ENCODE peak calls at places on chromosomes 6 and 20, in five cellular contexts. A, Z, U, C and R are unnamed samples.

GRCh38 chr6:99885051-99885450 is 109.0 kb downstream of the MCHR2 start:
- DNase-seq in U (no peak), C (no peak), Z (no peak), A (no peak), R (no peak)

GRCh38 chr20:3741846-3742458 is 9.5 kb downstream of the HSPA12B start:
- DNase-seq in U (no peak), Z (no peak), C (no peak), A (no peak), R (peak)

GRCh38 chr6:31701666-31702420 is 1.3 kb downstream of the ABHD16A start:
- DNase-seq in A (no peak), Z (no peak), U (peak), C (no peak), R (no peak)

GRCh38 chr6:57190140-57190539 is 18.0 kb downstream of the BAG2 start:
- DNase-seq in U (peak), A (no peak), Z (no peak), C (no peak), R (no peak)

GRCh38 chr6:90237350-90237990 is 59.2 kb downstream of the BACH2 start:
- DNase-seq in Z (no peak), U (no peak), C (no peak), A (no peak), R (no peak)

GRCh38 chr6:21769405-21769851 is 175.9 kb downstream of the SOX4 start:
- DNase-seq in A (peak), C (no peak), Z (no peak), U (peak), R (no peak)

GRCh38 chr6:108115598-108116058 is 41.1 kb upstream of the OSTM1 start:
- DNase-seq in Z (no peak), C (no peak), A (no peak), U (peak), R (peak)

GRCh38 chr20:19453781-19454310 is 241.4 kb downstream of the SLC24A3 start:
- DNase-seq in U (no peak), A (no peak), Z (no peak), C (no peak), R (no peak)

GRCh38 chr20:358891-359555 is 12.1 kb downstream of the NRSN2 start:
- DNase-seq in A (no peak), U (no peak), Z (no peak), C (no peak), R (no peak)

GRCh38 chr6:12882761-12883290 is 166.3 kb downstream of the PHACTR1 start:
- DNase-seq in A (no peak), C (no peak), U (no peak), Z (no peak), R (no peak)

GRCh38 chr6:27617046-27617687 is 144.3 kb upstream of the ZNF184 start:
- DNase-seq in Z (no peak), A (no peak), C (no peak), U (peak), R (no peak)

GRCh38 chr6:26162399-26162798 is 75.2 kb downstream of the HFE start:
- DNase-seq in U (no peak), A (no peak), C (no peak), Z (no peak), R (no peak)

GRCh38 chr6:68427630-68428029 is 207.5 kb upstream of the ADGRB3 start:
- DNase-seq in C (no peak), Z (no peak), A (no peak), U (no peak), R (no peak)

GRCh38 chr6:71289039-71289801 is 609 bp downstream of the OGFRL1 start:
- DNase-seq in A (peak), Z (no peak), C (no peak), U (peak), R (peak)

GRCh38 chr20:43372051-43372450 is 85.6 kb upstream of the SRSF6 start:
- DNase-seq in U (peak), C (no peak), A (no peak), Z (no peak), R (no peak)

GRCh38 chr6:16157909-16158308 is 29.0 kb downstream of the MYLIP start:
- DNase-seq in A (peak), C (no peak), Z (no peak), U (no peak), R (no peak)

GRCh38 chr6:163694988-163695942 is 280.7 kb downstream of the QKI start:
- DNase-seq in U (no peak), Z (no peak), C (no peak), A (no peak), R (no peak)

GRCh38 chr6:40990301-40990700 is 48.7 kb downstream of the UNC5CL start:
- DNase-seq in A (no peak), C (no peak), Z (no peak), U (no peak), R (no peak)
- TF ChIP-seq CTCF in A (no peak), C (no peak), Z (no peak), U (no peak), R (no peak)

GRCh38 chr20:25247666-25248500 is at the start of gene PYGB:
- DNase-seq in A (peak), Z (peak), U (peak), C (peak), R (peak)
- TF ChIP-seq CTCF in A (no peak), Z (no peak), U (no peak), C (no peak), R (no peak)

GRCh38 chr6:129665555-129665954 is 44.4 kb downstream of the ARHGAP18 start:
- DNase-seq in A (no peak), C (no peak), Z (no peak), U (no peak), R (no peak)

GRCh38 chr6:129661478-129662405 is 48.2 kb downstream of the ARHGAP18 start:
- DNase-seq in A (no peak), C (no peak), U (no peak), Z (no peak), R (no peak)

GRCh38 chr6:129662406-129662766 is 47.6 kb downstream of the ARHGAP18 start:
- DNase-seq in U (no peak), A (no peak), Z (no peak), C (no peak), R (no peak)

GRCh38 chr6:129662980-129663431 is 47.0 kb downstream of the ARHGAP18 start:
- DNase-seq in C (no peak), U (no peak), Z (no peak), A (no peak), R (no peak)

GRCh38 chr6:129663531-129663930 is 46.4 kb downstream of the ARHGAP18 start:
- DNase-seq in Z (no peak), A (no peak), U (peak), C (no peak), R (no peak)
- TF ChIP-seq CTCF in Z (no peak), A (no peak), U (no peak), C (no peak), R (no peak)

GRCh38 chr6:147384737-147385710 is 123.5 kb upstream of the SAMD5 start:
- DNase-seq in U (no peak), C (no peak), Z (no peak), A (no peak), R (no peak)

GRCh38 chr6:147378819-147379218 is 129.7 kb upstream of the SAMD5 start:
- DNase-seq in A (no peak), C (no peak), U (no peak), Z (no peak), R (no peak)

GRCh38 chr6:147381734-147382133 is 126.8 kb upstream of the SAMD5 start:
- DNase-seq in C (no peak), Z (no peak), U (no peak), A (no peak), R (no peak)

GRCh38 chr6:147384029-147384428 is 124.5 kb upstream of the SAMD5 start:
- DNase-seq in A (no peak), U (no peak), Z (no peak), C (no peak), R (no peak)

GRCh38 chr6:147382945-147383554 is 125.4 kb upstream of the SAMD5 start:
- DNase-seq in A (no peak), C (no peak), Z (no peak), U (peak), R (no peak)
- TF ChIP-seq CTCF in A (peak), C (peak), Z (peak), U (peak), R (peak)